ENCODE peak calls at places on chromosomes 2 and 18, in four cellular contexts. D is K562, Z is A549, T is GM12878. H is an unnamed sample.

GRCh38 chr2:29262681-29263260 is 147.6 kb downstream of the CLIP4 start:
- DNase-seq in D (no peak), T (no peak), Z (no peak), H (peak)

GRCh38 chr2:21422050-21422449 is 298.3 kb downstream of the TDRD15 start:
- DNase-seq in T (no peak), D (peak), Z (no peak), H (peak)

GRCh38 chr2:205060269-205060668 is 515.0 kb downstream of the PARD3B start:
- DNase-seq in D (no peak), Z (peak), T (no peak), H (no peak)

GRCh38 chr2:95359035-95359434 is 43.5 kb upstream of the FAHD2A start:
- DNase-seq in Z (no peak), D (no peak), T (no peak), H (no peak)

GRCh38 chr2:43217228-43218220 is 8.9 kb downstream of the ZFP36L2 start:
- DNase-seq in D (no peak), T (no peak), Z (no peak), H (no peak)

GRCh38 chr2:195411219-195411687 is 245.8 kb upstream of the SLC39A10 start:
- DNase-seq in Z (no peak), D (no peak), T (peak), H (no peak)

GRCh38 chr18:2657043-2657512 is 1.6 kb downstream of the SMCHD1 start:
- DNase-seq in Z (no peak), T (no peak), D (no peak), H (no peak)

GRCh38 chr2:235894839-235895238 is 273.3 kb downstream of the GBX2 start:
- DNase-seq in Z (no peak), T (no peak), D (no peak), H (no peak)

GRCh38 chr2:19881866-19882265 is 19.9 kb downstream of the TTC32 start:
- DNase-seq in D (no peak), T (no peak), Z (no peak), H (no peak)

GRCh38 chr2:151228847-151229497 is 32.7 kb downstream of the RBM43 start:
- DNase-seq in Z (no peak), D (no peak), T (no peak), H (no peak)

GRCh38 chr2:68994864-68995263 is 18.1 kb upstream of the ANTXR1 start:
- DNase-seq in D (no peak), Z (no peak), T (no peak), H (no peak)

GRCh38 chr2:10964076-10964812 is 52.5 kb downstream of the KCNF1 start:
- DNase-seq in T (no peak), Z (no peak), D (no peak), H (no peak)

GRCh38 chr2:108607706-108608301 is 73.5 kb downstream of the LIMS1 start:
- DNase-seq in T (no peak), D (peak), Z (no peak), H (peak)
- TF ChIP-seq RCOR1 in T (no peak), D (no peak), Z (no peak), H (no peak)

DNA sequence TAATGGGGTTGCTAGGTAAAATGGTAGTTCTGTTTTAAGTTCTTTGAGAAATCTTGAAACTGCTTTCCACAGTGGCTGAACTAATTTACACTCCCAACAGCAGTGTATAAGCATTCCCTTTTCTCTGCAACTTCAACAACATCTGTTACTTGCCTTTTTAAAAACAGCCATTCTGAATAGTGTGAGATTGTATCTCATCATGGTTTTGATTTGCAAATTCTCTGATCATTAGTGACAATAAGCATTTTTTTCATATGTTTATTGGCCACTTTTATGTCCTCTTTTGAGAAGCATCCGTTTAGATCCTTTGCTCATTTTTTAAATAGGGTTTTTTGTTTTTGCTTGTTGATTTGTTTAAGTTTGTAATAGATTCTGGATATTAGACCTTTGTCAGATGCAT is 291.3 kb upstream of the COL3A1 start:
- DNase-seq in Z (no peak), T (no peak), D (no peak), H (no peak)
- TF ChIP-seq EP300 in Z (no peak), T (no peak), D (no peak), H (no peak)

GRCh38 chr18:42047721-42048120 is 92.7 kb downstream of the PIK3C3 start:
- DNase-seq in T (no peak), D (no peak), Z (no peak), H (no peak)
- TF ChIP-seq RCOR1 in T (no peak), D (no peak), Z (no peak), H (no peak)

GRCh38 chr2:102256281-102256680 is 55.1 kb upstream of the IL1RL1 start:
- DNase-seq in Z (no peak), T (no peak), D (no peak), H (no peak)

GRCh38 chr2:102256874-102257462 is 54.4 kb upstream of the IL1RL1 start:
- DNase-seq in Z (no peak), T (no peak), D (no peak), H (no peak)

GRCh38 chr2:102261467-102261866 is 49.9 kb upstream of the IL1RL1 start:
- DNase-seq in T (no peak), Z (no peak), D (no peak), H (no peak)

GRCh38 chr2:102258386-102259074 is 52.8 kb upstream of the IL1RL1 start:
- DNase-seq in T (no peak), D (no peak), Z (peak), H (no peak)

DNA sequence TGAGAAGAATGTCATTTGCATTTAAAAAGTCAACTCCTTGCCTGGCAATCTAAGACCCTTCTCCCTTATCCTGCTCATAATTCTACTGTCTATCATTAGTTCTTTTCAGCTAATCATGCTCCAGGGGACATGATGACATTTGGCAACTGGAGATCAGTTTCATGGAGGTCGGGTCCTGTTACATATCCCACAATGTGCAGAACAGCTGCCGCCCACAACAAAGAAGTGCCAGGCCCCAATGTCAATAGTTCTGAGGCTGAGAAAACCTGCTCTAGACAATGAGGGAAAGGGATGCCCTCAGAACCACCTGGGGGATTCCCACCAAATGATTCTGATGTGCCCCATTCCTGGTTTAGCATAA is 53.4 kb upstream of the IL1RL1 start:
- DNase-seq in D (no peak), T (no peak), Z (no peak), H (no peak)
- TF ChIP-seq EP300 in D (no peak), T (no peak), Z (no peak), H (no peak)

GRCh38 chr2:125553768-125554167 is 1102.2 kb upstream of the GYPC start:
- DNase-seq in Z (no peak), D (no peak), T (no peak), H (no peak)
- TF ChIP-seq RCOR1 in Z (no peak), D (no peak), T (no peak), H (no peak)